ENCODE peak calls at places on chromosomes 5 and 9, in four cellular contexts. One of them, this sample, is unnamed.

GRCh38 chr9:111237447-111237846 is 92.6 kb downstream of the OR2K2 start:
- DNase-seq in cardiac muscle cell: no peak
- DNase-seq in testis: no peak
- DNase-seq in endodermal cell: no peak
- DNase-seq in this sample: no peak

GRCh38 chr9:18910858-18911257 is 122.2 kb downstream of the SAXO1 start:
- DNase-seq in cardiac muscle cell: peak; percentile 44
- DNase-seq in testis: no peak
- DNase-seq in endodermal cell: no peak
- DNase-seq in this sample: no peak

GRCh38 chr9:93125331-93125894 is 8.6 kb downstream of the NINJ1 start:
- DNase-seq in cardiac muscle cell: no peak
- DNase-seq in testis: peak; percentile 10
- DNase-seq in endodermal cell: no peak
- DNase-seq in this sample: no peak

GRCh38 chr9:120383999-120384924 is 195.7 kb downstream of the CDK5RAP2 start:
- DNase-seq in cardiac muscle cell: no peak
- DNase-seq in testis: no peak
- DNase-seq in endodermal cell: no peak
- DNase-seq in this sample: no peak

GRCh38 chr9:133708770-133709611 is 29.2 kb downstream of the SARDH start:
- DNase-seq in cardiac muscle cell: peak; percentile 39
- DNase-seq in testis: peak; percentile 37
- DNase-seq in endodermal cell: peak; percentile 58
- DNase-seq in this sample: peak; percentile 80

GRCh38 chr5:76406014-76406413 is 2.9 kb downstream of the IQGAP2 start:
- DNase-seq in cardiac muscle cell: no peak
- DNase-seq in testis: no peak
- DNase-seq in endodermal cell: no peak
- DNase-seq in this sample: no peak

GRCh38 chr5:20524956-20525529 is 537.0 kb upstream of the CDH18 start:
- DNase-seq in cardiac muscle cell: no peak
- DNase-seq in testis: no peak
- DNase-seq in endodermal cell: no peak
- DNase-seq in this sample: no peak

GRCh38 chr5:93349613-93350012 is 231.4 kb downstream of the NR2F1-AS1 start:
- DNase-seq in cardiac muscle cell: no peak
- DNase-seq in testis: no peak
- DNase-seq in endodermal cell: no peak
- DNase-seq in this sample: no peak

GRCh38 chr5:158511454-158511853 is 588.3 kb downstream of the EBF1 start:
- DNase-seq in cardiac muscle cell: no peak
- DNase-seq in testis: no peak
- DNase-seq in endodermal cell: no peak
- DNase-seq in this sample: no peak

GRCh38 chr9:84819446-84819845 is 149.9 kb downstream of the NTRK2 start:
- DNase-seq in cardiac muscle cell: peak; percentile 23
- DNase-seq in testis: no peak
- DNase-seq in endodermal cell: peak; percentile 83
- DNase-seq in this sample: no peak

GRCh38 chr5:76114192-76114795 is 31.1 kb downstream of the SV2C start:
- DNase-seq in cardiac muscle cell: no peak
- DNase-seq in testis: no peak
- DNase-seq in endodermal cell: no peak
- DNase-seq in this sample: no peak

GRCh38 chr5:2093859-2094615 is 211.3 kb upstream of the IRX4 start:
- DNase-seq in cardiac muscle cell: no peak
- DNase-seq in testis: no peak
- DNase-seq in endodermal cell: no peak
- DNase-seq in this sample: no peak

GRCh38 chr5:84287964-84288363 is 96.7 kb downstream of the EDIL3 start:
- DNase-seq in cardiac muscle cell: no peak
- DNase-seq in testis: no peak
- DNase-seq in endodermal cell: no peak
- DNase-seq in this sample: no peak

GRCh38 chr5:153099328-153099727 is 391.1 kb upstream of the GRIA1 start:
- DNase-seq in cardiac muscle cell: no peak
- DNase-seq in testis: no peak
- DNase-seq in endodermal cell: peak; percentile 57
- DNase-seq in this sample: no peak

GRCh38 chr5:181133610-181134231 is 2.8 kb upstream of the OR2V1 start:
- DNase-seq in cardiac muscle cell: no peak
- DNase-seq in testis: peak; percentile 28
- DNase-seq in endodermal cell: no peak
- DNase-seq in this sample: peak; percentile 39

GRCh38 chr9:88991066-88992030 is at the start of gene S1PR3:
- DNase-seq in cardiac muscle cell: peak; percentile 81
- DNase-seq in testis: peak; percentile 49
- DNase-seq in endodermal cell: peak; percentile 92
- DNase-seq in this sample: peak; percentile 60

GRCh38 chr9:123324767-123325183 is 31.2 kb upstream of the CRB2 start:
- DNase-seq in cardiac muscle cell: no peak
- DNase-seq in testis: no peak
- DNase-seq in endodermal cell: no peak
- DNase-seq in this sample: no peak

GRCh38 chr5:38420691-38421395 is 135.6 kb downstream of the LIFR start:
- DNase-seq in cardiac muscle cell: peak; percentile 73
- DNase-seq in testis: peak; percentile 79
- DNase-seq in endodermal cell: peak; percentile 86
- DNase-seq in this sample: peak; percentile 73

GRCh38 chr9:121640076-121640475 is 11.4 kb upstream of the DAB2IP start:
- DNase-seq in cardiac muscle cell: peak; percentile 80
- DNase-seq in testis: peak; percentile 59
- DNase-seq in endodermal cell: peak; percentile 88
- DNase-seq in this sample: peak; percentile 86

GRCh38 chr5:2538169-2538568 is 213.3 kb downstream of the IRX2 start:
- DNase-seq in cardiac muscle cell: peak; percentile 21
- DNase-seq in testis: no peak
- DNase-seq in endodermal cell: peak; percentile 75
- DNase-seq in this sample: no peak

GRCh38 chr5:131810510-131811249 is 13.9 kb upstream of the FNIP1 start:
- DNase-seq in cardiac muscle cell: peak; percentile 61
- DNase-seq in testis: no peak
- DNase-seq in endodermal cell: peak; percentile 50
- DNase-seq in this sample: peak; percentile 20

GRCh38 chr9:68749579-68750159 is 44.6 kb downstream of the PIP5K1B start:
- DNase-seq in cardiac muscle cell: no peak
- DNase-seq in testis: no peak
- DNase-seq in endodermal cell: no peak
- DNase-seq in this sample: no peak

GRCh38 chr5:53490747-53491146 is 10.3 kb downstream of the FST start:
- DNase-seq in cardiac muscle cell: no peak
- DNase-seq in testis: no peak
- DNase-seq in endodermal cell: no peak
- DNase-seq in this sample: no peak

GRCh38 chr9:129436751-129437625 is 183.9 kb downstream of the C9orf50 start:
- DNase-seq in cardiac muscle cell: peak; percentile 89
- DNase-seq in testis: peak; percentile 90
- DNase-seq in endodermal cell: peak; percentile 74
- DNase-seq in this sample: peak; percentile 72

GRCh38 chr5:108515706-108516105 is 133.8 kb upstream of the FBXL17 start:
- DNase-seq in cardiac muscle cell: no peak
- DNase-seq in testis: no peak
- DNase-seq in endodermal cell: no peak
- DNase-seq in this sample: no peak

GRCh38 chr5:138668981-138669380 is 84.2 kb upstream of the CTNNA1 start:
- DNase-seq in cardiac muscle cell: no peak
- DNase-seq in testis: no peak
- DNase-seq in endodermal cell: no peak
- DNase-seq in this sample: no peak

GRCh38 chr9:16540996-16541668 is 329.3 kb downstream of the BNC2 start:
- DNase-seq in cardiac muscle cell: no peak
- DNase-seq in testis: no peak
- DNase-seq in endodermal cell: peak; percentile 69
- DNase-seq in this sample: no peak

GRCh38 chr5:151283120-151283825 is 20.3 kb downstream of the SLC36A3 start:
- DNase-seq in cardiac muscle cell: no peak
- DNase-seq in testis: no peak
- DNase-seq in endodermal cell: no peak
- DNase-seq in this sample: no peak

GRCh38 chr5:142472306-142472951 is 147.6 kb upstream of the SPRY4 start:
- DNase-seq in cardiac muscle cell: no peak
- DNase-seq in testis: no peak
- DNase-seq in endodermal cell: peak; percentile 37
- DNase-seq in this sample: no peak

GRCh38 chr5:134177197-134178171 is 734 bp upstream of the SKP1 start:
- DNase-seq in cardiac muscle cell: peak; percentile 77
- DNase-seq in testis: peak; percentile 81
- DNase-seq in endodermal cell: peak; percentile 90
- DNase-seq in this sample: no peak

GRCh38 chr9:129136446-129137049 is 25.3 kb downstream of the PTPA start:
- DNase-seq in cardiac muscle cell: no peak
- DNase-seq in testis: no peak
- DNase-seq in endodermal cell: no peak
- DNase-seq in this sample: no peak

GRCh38 chr5:172459396-172460165 is 5.3 kb upstream of the SH3PXD2B start:
- DNase-seq in cardiac muscle cell: no peak
- DNase-seq in testis: no peak
- DNase-seq in endodermal cell: peak; percentile 33
- DNase-seq in this sample: no peak

GRCh38 chr9:81776834-81777233 is 87.5 kb upstream of the TLE1 start:
- DNase-seq in cardiac muscle cell: no peak
- DNase-seq in testis: no peak
- DNase-seq in endodermal cell: no peak
- DNase-seq in this sample: no peak

GRCh38 chr5:161900981-161901380 is 53.1 kb downstream of the GABRA1 start:
- DNase-seq in cardiac muscle cell: no peak
- DNase-seq in testis: no peak
- DNase-seq in endodermal cell: no peak
- DNase-seq in this sample: no peak

GRCh38 chr9:77488439-77489126 is 159.5 kb downstream of the GNA14 start:
- DNase-seq in cardiac muscle cell: peak; percentile 18
- DNase-seq in testis: no peak
- DNase-seq in endodermal cell: peak; percentile 61
- DNase-seq in this sample: peak; percentile 18

GRCh38 chr5:65359981-65360380 is 121.7 kb downstream of the ADAMTS6 start:
- DNase-seq in cardiac muscle cell: no peak
- DNase-seq in testis: no peak
- DNase-seq in endodermal cell: no peak
- DNase-seq in this sample: no peak

GRCh38 chr9:124792976-124793594 is 16.2 kb downstream of the OLFML2A start:
- DNase-seq in cardiac muscle cell: no peak
- DNase-seq in testis: no peak
- DNase-seq in endodermal cell: no peak
- DNase-seq in this sample: no peak

GRCh38 chr5:145465487-145466263 is 369.5 kb downstream of the PRELID2 start:
- DNase-seq in cardiac muscle cell: no peak
- DNase-seq in testis: no peak
- DNase-seq in endodermal cell: no peak
- DNase-seq in this sample: no peak

DNA sequence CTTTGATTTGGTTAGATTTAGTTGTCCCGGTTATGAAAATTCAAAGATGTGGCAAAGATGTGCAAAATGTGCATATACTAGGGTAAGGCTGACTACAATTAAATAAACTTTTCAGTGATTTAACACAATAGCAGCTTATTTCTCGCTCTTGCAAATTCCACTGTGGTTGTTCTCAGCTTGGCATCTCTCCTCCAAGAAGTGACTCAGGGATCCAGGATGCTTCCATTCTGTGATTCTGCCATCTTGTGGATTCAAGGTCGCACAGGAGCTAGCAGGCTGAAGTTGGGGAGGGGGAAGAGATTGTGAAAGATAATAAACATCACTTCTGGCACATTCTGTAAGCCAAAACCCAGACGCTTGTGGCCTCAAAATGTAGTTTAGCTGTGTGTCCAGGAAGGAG is 60.1 kb upstream of the TGFBR1 start:
- DNase-seq in cardiac muscle cell: no peak
- DNase-seq in testis: no peak
- DNase-seq in endodermal cell: no peak
- DNase-seq in this sample: no peak
- TF ChIP-seq CTCF in cardiac muscle cell: no peak
- TF ChIP-seq CTCF in testis: no peak
- TF ChIP-seq CTCF in endodermal cell: no peak
- TF ChIP-seq CTCF in this sample: no peak

GRCh38 chr5:146507428-146507827 is 8.6 kb downstream of the GPR151 start:
- DNase-seq in cardiac muscle cell: no peak
- DNase-seq in testis: no peak
- DNase-seq in endodermal cell: no peak
- DNase-seq in this sample: no peak
- H3K4me1 ChIP-seq in cardiac muscle cell: no peaks in the 10 kb centered on the region
- H3K4me1 ChIP-seq in testis: no peaks in the 10 kb centered on the region
- H3K4me1 ChIP-seq in endodermal cell: no peaks in the 10 kb centered on the region
- H3K4me1 ChIP-seq in this sample: no peaks in the 10 kb centered on the region

GRCh38 chr5:143648696-143649095 is 163.3 kb upstream of the HMHB1 start:
- DNase-seq in cardiac muscle cell: no peak
- DNase-seq in testis: peak; percentile 18
- DNase-seq in endodermal cell: no peak
- DNase-seq in this sample: no peak
- TF ChIP-seq CTCF in cardiac muscle cell: no peak
- TF ChIP-seq CTCF in testis: no peak
- TF ChIP-seq CTCF in endodermal cell: peak; percentile 63
- TF ChIP-seq CTCF in this sample: peak; percentile 15

DNA sequence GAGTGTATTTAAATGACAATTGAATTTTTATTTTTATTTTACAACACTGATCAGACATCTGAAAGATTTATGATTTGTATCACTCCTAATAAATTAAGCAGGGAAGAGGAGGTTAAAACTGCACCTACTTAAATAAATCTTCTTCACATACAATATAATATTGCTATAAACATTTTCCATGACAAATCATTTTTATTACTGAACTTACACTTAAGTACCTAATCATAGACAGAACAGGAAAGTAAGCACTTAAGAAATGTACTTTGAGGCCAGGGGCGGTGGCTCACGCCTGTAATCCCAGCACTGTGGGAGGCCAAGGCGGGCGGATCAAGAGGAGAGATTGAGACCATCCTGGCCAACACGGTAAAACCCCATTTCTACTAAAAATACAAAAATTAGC is 3.8 kb downstream of the PFDN1 start:
- DNase-seq in cardiac muscle cell: no peak
- DNase-seq in testis: no peak
- DNase-seq in endodermal cell: no peak
- DNase-seq in this sample: no peak
- H3K4me1 ChIP-seq in cardiac muscle cell: peaks cover 47% of the 10 kb centered on the region
- H3K4me1 ChIP-seq in testis: peaks cover 12% of the 10 kb centered on the region
- H3K4me1 ChIP-seq in endodermal cell: peaks cover 3% of the 10 kb centered on the region
- H3K4me1 ChIP-seq in this sample: peaks cover 21% of the 10 kb centered on the region

GRCh38 chr5:118793091-118793490 is 195.3 kb downstream of the DTWD2 start:
- DNase-seq in cardiac muscle cell: no peak
- DNase-seq in testis: no peak
- DNase-seq in endodermal cell: no peak
- DNase-seq in this sample: peak; percentile 54
- TF ChIP-seq CTCF in cardiac muscle cell: no peak
- TF ChIP-seq CTCF in testis: no peak
- TF ChIP-seq CTCF in endodermal cell: no peak
- TF ChIP-seq CTCF in this sample: no peak

DNA sequence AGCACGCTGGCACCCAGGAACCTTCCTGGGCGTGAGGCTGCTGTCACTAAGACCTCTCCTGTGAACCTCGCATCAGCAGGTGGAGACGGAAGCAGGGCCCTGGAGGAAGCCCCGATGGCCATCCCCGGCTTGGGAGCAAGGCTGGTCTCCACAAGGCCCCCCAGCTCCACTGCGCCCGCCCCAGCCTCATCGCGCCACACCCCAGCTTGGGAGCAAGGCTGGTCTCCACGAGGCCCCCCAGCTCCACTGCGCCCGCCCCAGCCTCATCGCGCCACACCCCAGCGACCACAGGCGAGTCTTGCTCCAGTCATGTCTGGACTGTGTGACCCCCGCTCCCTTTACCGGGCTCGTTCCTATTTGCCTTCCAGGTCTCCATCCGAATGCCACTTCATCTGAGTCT is 11.0 kb downstream of the QSOX2 start:
- DNase-seq in cardiac muscle cell: no peak
- DNase-seq in testis: no peak
- DNase-seq in endodermal cell: no peak
- DNase-seq in this sample: no peak
- H3K4me1 ChIP-seq in cardiac muscle cell: peaks cover 8% of the 10 kb centered on the region
- H3K4me1 ChIP-seq in testis: no peaks in the 10 kb centered on the region
- H3K4me1 ChIP-seq in endodermal cell: no peaks in the 10 kb centered on the region
- H3K4me1 ChIP-seq in this sample: peaks cover 2% of the 10 kb centered on the region